ENCODE peak calls at places on chromosomes 12 and 14, in six cellular contexts. E is heart left ventricle, I is right cardiac atrium, B is BJ, X is AG09309, F is PC-9. S is an unnamed sample.

GRCh38 chr12:24172773-24173447 is 223.4 kb upstream of the SOX5 start:
- DNase-seq in E (no peak), I (no peak), B (no peak), X (no peak), F (no peak), S (no peak)

GRCh38 chr12:121279507-121279915 is 17.0 kb downstream of the CAMKK2 start:
- DNase-seq in E (peak; percentile 77), I (peak; percentile 71), B (no peak), X (no peak), F (no peak), S (no peak)

GRCh38 chr12:46493352-46494209 is 121.0 kb upstream of the SLC38A2 start:
- DNase-seq in E (no peak), I (no peak), B (no peak), X (no peak), F (no peak), S (no peak)

GRCh38 chr12:31362759-31363415 is 36.9 kb upstream of the SINHCAF start:
- DNase-seq in E (peak; percentile 33), I (no peak), B (no peak), X (no peak), F (peak; percentile 77), S (no peak)

GRCh38 chr12:111428728-111429175 is 23.0 kb downstream of the SH2B3 start:
- DNase-seq in E (peak; percentile 80), I (peak; percentile 68), B (no peak), X (no peak), F (no peak), S (no peak)

GRCh38 chr14:87046960-87047359 is 946.0 kb downstream of the GALC start:
- DNase-seq in E (no peak), I (no peak), B (no peak), X (no peak), F (no peak), S (no peak)

GRCh38 chr12:109795023-109795422 is 38.2 kb downstream of the TRPV4 start:
- DNase-seq in E (no peak), I (no peak), B (no peak), X (peak; percentile 48), F (no peak), S (no peak)

GRCh38 chr14:83874662-83875061 is 1655.3 kb upstream of the FLRT2 start:
- DNase-seq in E (no peak), I (no peak), B (peak; percentile 18), X (no peak), F (no peak), S (peak; percentile 14)

GRCh38 chr14:33611405-33612183 is 339.3 kb downstream of the EGLN3 start:
- DNase-seq in E (no peak), I (no peak), B (no peak), X (no peak), F (no peak), S (no peak)

GRCh38 chr12:124636138-124636968 is 68.9 kb upstream of the NCOR2 start:
- DNase-seq in E (peak; percentile 58), I (peak; percentile 70), B (no peak), X (no peak), F (no peak), S (no peak)

GRCh38 chr12:91529829-91530228 is 347.2 kb upstream of the DCN start:
- DNase-seq in E (no peak), I (no peak), B (no peak), X (no peak), F (no peak), S (peak; percentile 12)

GRCh38 chr14:78029471-78030372 is 140.5 kb upstream of the NRXN3 start:
- DNase-seq in E (no peak), I (no peak), B (no peak), X (no peak), F (no peak), S (no peak)

GRCh38 chr12:104272938-104273337 is 30.6 kb upstream of the EID3 start:
- DNase-seq in E (no peak), I (no peak), B (no peak), X (no peak), F (no peak), S (no peak)

GRCh38 chr14:103518416-103519042 is 4.1 kb downstream of the CKB start:
- DNase-seq in E (peak; percentile 77), I (peak; percentile 75), B (no peak), X (no peak), F (peak; percentile 80), S (no peak)

GRCh38 chr12:752673-753400 is 458 bp downstream of the WNK1 start:
- DNase-seq in E (peak; percentile 75), I (peak; percentile 69), B (no peak), X (no peak), F (peak; percentile 68), S (no peak)

GRCh38 chr14:81529391-81529790 is 4.3 kb downstream of the SEL1L start:
- DNase-seq in E (no peak), I (no peak), B (peak; percentile 27), X (peak; percentile 29), F (no peak), S (peak; percentile 31)

GRCh38 chr14:102230481-102231210 is 74.3 kb downstream of the MOK start:
- DNase-seq in E (no peak), I (no peak), B (no peak), X (no peak), F (no peak), S (no peak)

GRCh38 chr14:102231476-102232347 is 73.3 kb downstream of the MOK start:
- DNase-seq in E (no peak), I (no peak), B (no peak), X (no peak), F (no peak), S (no peak)

GRCh38 chr14:102233081-102233480 is 71.9 kb downstream of the MOK start:
- DNase-seq in E (no peak), I (no peak), B (no peak), X (no peak), F (no peak), S (no peak)

GRCh38 chr14:102234331-102235264 is 70.4 kb downstream of the MOK start:
- DNase-seq in E (no peak), I (no peak), B (no peak), X (no peak), F (no peak), S (no peak)

DNA sequence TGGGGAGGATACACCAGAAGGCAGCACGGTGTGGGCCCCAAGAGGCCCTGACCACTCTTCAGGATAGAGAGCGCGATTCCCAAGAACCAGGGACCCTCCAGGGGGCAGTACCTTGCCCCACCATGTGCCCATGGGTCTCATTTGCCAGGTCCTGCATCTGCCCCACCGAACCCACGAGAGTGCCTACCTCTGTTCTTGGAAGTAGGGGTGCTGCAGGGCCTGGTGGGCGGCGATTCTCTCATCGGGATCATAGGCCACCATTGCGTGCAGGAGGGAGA is 72.7 kb downstream of the MOK start:
- DNase-seq in E (no peak), I (no peak), B (no peak), X (no peak), F (no peak), S (no peak)
- H3K4me3 ChIP-seq in E (no peak overlapping the region), I (no peak overlapping the region), B (no peak overlapping the region), X (no peak overlapping the region), F (no peak overlapping the region), S (no peak overlapping the region)

DNA sequence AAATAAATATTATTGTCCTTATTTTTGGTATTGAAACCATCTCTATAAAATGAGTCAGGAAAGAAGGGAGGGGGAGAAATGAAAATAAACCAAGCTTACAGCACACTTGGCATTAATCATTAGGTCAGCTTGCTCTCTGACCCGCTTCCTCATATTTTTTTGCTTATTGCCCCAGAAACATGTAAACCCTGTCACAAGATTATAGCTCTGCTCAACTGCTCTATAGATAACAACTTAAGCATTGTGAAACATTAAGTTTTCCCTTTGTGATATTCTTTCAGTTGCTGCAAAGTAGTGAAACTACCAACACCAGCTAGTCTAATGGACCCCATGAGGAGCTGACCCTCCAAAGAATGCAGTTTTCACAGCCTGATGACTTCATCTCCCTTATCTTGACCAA is 819.5 kb downstream of the SLC16A7 start:
- DNase-seq in E (no peak), I (no peak), B (no peak), X (peak; percentile 51), F (no peak), S (peak; percentile 13)
- H3K4me3 ChIP-seq in E (no peak overlapping the region), I (no peak overlapping the region), B (no peak overlapping the region), X (no peak overlapping the region), F (no peak overlapping the region), S (no peak overlapping the region)

GRCh38 chr14:70982204-70982603 is 74.9 kb downstream of the PCNX1 start:
- DNase-seq in E (no peak), I (no peak), B (no peak), X (no peak), F (no peak), S (no peak)

GRCh38 chr14:70981005-70981952 is 74.0 kb downstream of the PCNX1 start:
- DNase-seq in E (no peak), I (no peak), B (no peak), X (no peak), F (no peak), S (no peak)

GRCh38 chr14:70971588-70971987 is 64.3 kb downstream of the PCNX1 start:
- DNase-seq in E (no peak), I (no peak), B (no peak), X (no peak), F (no peak), S (no peak)

GRCh38 chr14:70972107-70972976 is 65.1 kb downstream of the PCNX1 start:
- DNase-seq in E (peak; percentile 84), I (peak; percentile 75), B (peak; percentile 32), X (peak; percentile 71), F (peak; percentile 71), S (peak; percentile 52)

GRCh38 chr14:70976591-70976990 is 69.3 kb downstream of the PCNX1 start:
- DNase-seq in E (no peak), I (no peak), B (no peak), X (no peak), F (no peak), S (no peak)
- H3K4me3 ChIP-seq in E (no peak overlapping the region), I (no peak overlapping the region), B (no peak overlapping the region), X (no peak overlapping the region), F (no peak overlapping the region), S (no peak overlapping the region)

GRCh38 chr12:130956009-130956408 is 2.3 kb downstream of the ADGRD1 start:
- DNase-seq in E (no peak), I (no peak), B (no peak), X (no peak), F (no peak), S (no peak)
- H3K4me3 ChIP-seq in E (peak overlapping the region; percentile 69), I (peak overlapping the region; percentile 86), B (peak overlapping the region; percentile 63), X (no peak overlapping the region), F (no peak overlapping the region), S (no peak overlapping the region)

S was measured in skeletal muscle cell.